ENCODE peak calls at places on chromosomes 1 and 21, in four cellular contexts. R, Z, W and G are unnamed samples. For H3K9me3, the result is how much of the 10 kb centered on the place peaks cover.

GRCh38 chr1:24374891-24375786 is 38.4 kb downstream of the STPG1 start:
- DNase-seq in R (no peak), Z (no peak), W (no peak), G (no peak)

GRCh38 chr1:109630081-109630880 is 10.6 kb downstream of the AMPD2 start:
- DNase-seq in R (no peak), Z (peak), W (no peak), G (peak)

GRCh38 chr1:246748867-246749266 is 24.7 kb downstream of the SCCPDH start:
- DNase-seq in R (no peak), Z (no peak), W (no peak), G (no peak)

GRCh38 chr1:179083533-179083932 is 1.7 kb downstream of the TOR3A start:
- DNase-seq in R (no peak), Z (no peak), W (no peak), G (no peak)

GRCh38 chr1:1732381-1732780 is 8.2 kb upstream of the CDK11A start:
- DNase-seq in R (no peak), Z (no peak), W (no peak), G (no peak)

GRCh38 chr1:42784946-42785693 is at the start of gene TMEM269:
- DNase-seq in R (peak), Z (peak), W (no peak), G (peak)

GRCh38 chr1:181508486-181509165 is 25.3 kb downstream of the CACNA1E start:
- DNase-seq in R (no peak), Z (no peak), W (no peak), G (no peak)

GRCh38 chr1:217462159-217462558 is 168.7 kb downstream of the GPATCH2 start:
- DNase-seq in R (no peak), Z (no peak), W (no peak), G (no peak)

GRCh38 chr1:159935719-159936283 is 9.6 kb downstream of the IGSF9 start:
- DNase-seq in R (no peak), Z (no peak), W (no peak), G (no peak)

GRCh38 chr1:157181258-157181657 is 43.1 kb upstream of the ETV3 start:
- DNase-seq in R (no peak), Z (peak), W (no peak), G (no peak)

GRCh38 chr1:114024049-114024448 is 44.8 kb downstream of the OLFML3 start:
- DNase-seq in R (peak), Z (no peak), W (peak), G (no peak)

GRCh38 chr1:113905435-113905861 is 322 bp downstream of the DCLRE1B start:
- DNase-seq in R (peak), Z (no peak), W (no peak), G (no peak)

GRCh38 chr1:172976222-172977041 is 74.3 kb downstream of the TNFSF18 start:
- DNase-seq in R (no peak), Z (no peak), W (no peak), G (no peak)

GRCh38 chr1:20726932-20727745 is 5.4 kb downstream of the SH2D5 start:
- DNase-seq in R (peak), Z (no peak), W (no peak), G (no peak)

GRCh38 chr1:183604048-183604808 is 14.0 kb upstream of the NCF2 start:
- DNase-seq in R (no peak), Z (no peak), W (no peak), G (no peak)

GRCh38 chr1:208351838-208352237 is 107.7 kb upstream of the PLXNA2 start:
- DNase-seq in R (no peak), Z (no peak), W (no peak), G (no peak)

GRCh38 chr21:41411449-41412089 is 14.5 kb upstream of the MX1 start:
- DNase-seq in R (no peak), Z (no peak), W (no peak), G (no peak)

GRCh38 chr1:19926296-19927129 is 3.1 kb upstream of the PLA2G2E start:
- DNase-seq in R (no peak), Z (no peak), W (no peak), G (no peak)

DNA sequence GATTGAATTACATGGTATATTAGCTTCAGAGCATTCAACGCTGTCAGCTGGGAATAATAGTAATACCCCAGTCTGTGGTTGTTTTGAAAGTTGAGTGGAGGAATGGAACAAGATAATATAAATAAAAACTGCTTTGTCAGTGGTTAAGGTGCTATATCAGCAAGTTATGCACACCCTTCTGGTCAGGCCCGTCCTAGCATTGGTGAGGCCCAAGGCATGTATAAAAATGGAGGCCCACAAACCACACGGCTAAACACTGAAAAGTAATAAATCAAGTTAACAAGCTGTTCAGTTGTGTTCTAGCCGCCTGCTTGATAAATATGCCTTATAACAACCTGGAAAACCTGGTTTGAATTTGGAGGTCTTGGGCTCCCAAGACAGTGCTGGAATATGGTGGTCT is 77.4 kb downstream of the PSMG1 start:
- DNase-seq in R (no peak), Z (no peak), W (no peak), G (no peak)
- TF ChIP-seq CTCF in R (no peak), Z (no peak), W (no peak), G (no peak)

DNA sequence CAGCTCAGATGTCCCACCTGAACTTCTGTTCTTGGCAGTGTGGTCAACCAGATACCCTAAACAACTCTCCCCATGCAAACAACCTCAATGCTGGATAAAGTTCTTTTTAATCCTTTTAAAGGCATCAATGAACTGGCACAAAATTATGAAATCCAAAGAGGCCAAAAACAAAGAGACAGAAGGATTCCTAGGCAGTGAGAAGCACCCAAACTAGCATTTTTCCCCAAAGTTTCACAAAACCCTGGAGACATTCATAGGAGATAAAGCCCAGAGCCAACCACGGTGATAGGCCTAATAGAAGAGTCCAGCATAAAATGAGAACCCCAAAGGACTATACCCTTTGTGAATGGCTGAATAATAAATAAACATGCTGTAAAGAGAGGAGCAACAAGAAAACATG is 50.7 kb downstream of the MATN1 start:
- DNase-seq in R (no peak), Z (no peak), W (no peak), G (no peak)
- H3K27ac ChIP-seq in R (no peak), Z (no peak), W (no peak), G (no peak)

DNA sequence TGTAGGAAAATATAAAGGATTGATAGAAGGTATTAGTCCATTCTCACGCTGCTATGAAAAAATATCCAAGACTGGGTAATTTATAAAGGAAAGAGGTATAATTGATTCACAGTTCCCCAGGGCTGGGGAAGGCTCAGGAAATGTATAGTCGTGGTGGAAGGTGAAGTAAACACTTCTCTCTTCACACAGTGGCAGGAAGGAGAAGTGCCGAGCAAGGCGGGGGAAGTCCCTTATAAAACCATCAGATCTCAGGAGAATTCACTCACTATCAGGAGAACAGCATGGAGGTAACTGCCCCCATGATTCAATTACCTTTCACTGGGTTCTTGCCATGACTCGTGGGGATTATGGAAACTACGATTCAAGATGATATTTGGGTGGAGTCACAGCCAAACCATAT is 1806.0 kb downstream of the MRPL39 start:
- DNase-seq in R (no peak), Z (no peak), W (no peak), G (no peak)
- H3K9me3 ChIP-seq in R (under half), Z (under half), W (under half), G (under half)

GRCh38 chr21:46095106-46095719 is 2.7 kb upstream of the COL6A2 start:
- DNase-seq in R (peak), Z (no peak), W (no peak), G (no peak)
- TF ChIP-seq CTCF in R (no peak), Z (no peak), W (no peak), G (no peak)

DNA sequence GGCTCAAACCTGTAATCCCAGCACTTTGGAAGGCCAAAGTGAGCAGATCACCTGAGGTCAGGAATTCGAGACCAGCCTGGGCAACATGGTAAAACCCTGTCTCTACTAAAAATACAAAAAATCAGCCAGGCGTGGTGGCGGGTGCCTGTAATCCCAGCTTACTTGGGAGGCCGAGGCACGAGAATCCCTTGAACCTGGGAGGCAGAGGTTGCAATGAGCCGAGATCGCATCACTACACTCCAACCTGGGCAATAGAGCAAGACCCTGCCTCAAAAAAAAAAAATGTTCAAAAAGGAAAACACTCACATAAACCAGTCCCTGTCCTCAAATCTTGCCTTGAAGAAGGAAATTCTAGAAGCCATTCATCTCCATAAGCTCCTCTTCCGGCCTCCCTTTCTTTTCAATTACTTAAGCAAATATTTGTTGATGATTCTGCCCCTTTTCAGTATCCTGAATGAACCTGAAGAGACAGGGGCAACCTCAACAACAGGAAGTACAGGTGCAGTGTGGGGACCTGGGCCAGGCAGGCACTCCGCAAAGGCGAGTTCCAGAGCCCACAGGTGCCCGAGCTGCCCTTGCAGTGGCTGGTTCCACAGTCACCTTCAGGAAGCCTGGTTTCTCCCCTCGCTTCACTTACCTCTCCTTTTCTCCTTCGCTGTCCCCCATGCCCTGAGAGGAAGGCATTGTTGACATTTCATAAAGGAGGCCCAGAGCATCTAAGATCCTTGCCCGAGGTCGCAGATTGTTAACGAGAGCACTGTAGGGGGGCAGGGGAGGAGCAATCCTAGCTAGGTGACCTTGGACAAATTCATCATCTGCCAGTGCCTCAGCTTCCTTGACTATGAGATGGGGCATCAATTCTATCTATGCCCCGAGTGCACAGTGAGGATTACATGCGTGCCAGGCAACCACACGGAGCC is 8.9 kb upstream of the LEFTY1 start:
- DNase-seq in R (no peak), Z (no peak), W (no peak), G (peak)
- H3K27ac ChIP-seq in R (no peak), Z (no peak), W (no peak), G (peak)

DNA sequence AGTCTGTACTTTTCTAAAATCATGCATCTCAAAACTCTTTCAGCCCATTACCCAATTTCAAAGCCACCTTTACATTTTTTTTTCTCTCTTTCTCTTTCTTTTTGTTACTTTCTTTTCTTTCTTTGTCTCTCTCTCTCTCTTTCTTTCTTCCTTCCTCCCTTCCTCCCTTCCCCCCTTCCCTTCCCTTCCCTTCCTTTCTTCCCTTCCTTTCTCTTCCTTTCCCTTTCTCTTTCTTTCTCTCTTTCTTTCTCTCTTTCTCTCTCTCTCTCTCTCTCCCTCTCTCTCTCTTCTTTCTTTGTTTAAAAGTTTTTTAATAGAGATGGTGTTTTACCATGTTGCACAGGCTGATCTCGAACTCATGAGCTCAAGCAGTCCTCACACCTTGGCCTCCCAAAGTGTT is 11.5 kb downstream of the ZMYM4 start:
- DNase-seq in R (no peak), Z (no peak), W (no peak), G (no peak)
- H3K9me3 ChIP-seq in R (under half), Z (under half), W (under half), G (under half)

GRCh38 chr1:80441664-80442063 is 1359.1 kb upstream of the ADGRL2 start:
- DNase-seq in R (no peak), Z (no peak), W (no peak), G (no peak)
- TF ChIP-seq CTCF in R (no peak), Z (no peak), W (no peak), G (no peak)

DNA sequence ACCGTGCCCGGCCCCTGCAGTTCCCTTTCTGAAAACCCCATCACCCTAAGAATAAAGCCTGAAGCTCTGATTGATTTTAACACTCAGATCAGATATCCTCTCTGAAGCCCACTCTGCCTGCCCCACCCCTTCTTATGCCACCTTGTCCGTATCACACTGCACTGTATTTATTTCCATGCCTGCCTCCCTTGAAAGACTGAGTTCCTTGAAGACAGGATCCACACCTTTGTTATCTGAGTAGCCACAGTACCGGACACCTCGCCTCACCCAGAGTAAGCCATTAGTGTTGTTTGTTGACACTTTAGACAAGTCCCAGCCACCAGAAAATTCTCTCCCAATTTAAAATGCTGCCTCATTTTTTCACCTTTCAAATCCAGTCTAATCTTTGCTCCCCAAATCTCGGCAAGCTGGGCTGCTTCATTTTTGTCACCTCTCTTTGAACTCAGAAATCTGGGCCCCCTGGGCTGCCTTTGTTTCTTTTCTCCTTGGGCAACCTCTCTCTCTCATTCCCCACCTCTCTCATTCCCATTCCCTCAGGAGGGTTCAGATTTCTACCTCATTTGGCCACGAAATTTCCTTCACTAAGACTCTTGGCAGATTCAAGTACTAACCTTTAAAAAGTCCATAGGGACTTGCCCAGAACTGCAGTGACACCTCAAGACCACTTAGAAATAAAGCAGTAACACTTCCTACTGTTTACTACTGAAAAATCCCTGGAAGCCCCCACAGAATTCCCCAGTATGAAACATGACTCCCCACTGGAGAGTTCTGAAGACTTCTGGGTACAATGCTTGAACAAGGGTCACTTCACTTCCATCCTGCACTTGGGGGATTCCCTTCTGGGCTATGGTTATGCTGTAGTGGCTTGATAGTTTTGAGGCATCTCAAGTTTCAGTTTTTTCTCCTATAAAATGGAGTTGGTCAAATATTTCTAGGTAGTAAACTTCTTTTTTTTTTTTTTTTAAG is 8.7 kb upstream of the PPP1R15B start:
- DNase-seq in R (no peak), Z (no peak), W (no peak), G (no peak)
- H3K27ac ChIP-seq in R (no peak), Z (no peak), W (peak), G (no peak)

GRCh38 chr1:230123280-230124186 is 56.5 kb downstream of the GALNT2 start:
- DNase-seq in R (no peak), Z (no peak), W (no peak), G (no peak)

GRCh38 chr1:230120949-230121381 is 53.9 kb downstream of the GALNT2 start:
- DNase-seq in R (no peak), Z (peak), W (no peak), G (no peak)

GRCh38 chr1:230124187-230125128 is 57.4 kb downstream of the GALNT2 start:
- DNase-seq in R (no peak), Z (no peak), W (no peak), G (no peak)

GRCh38 chr1:230121950-230122349 is 54.9 kb downstream of the GALNT2 start:
- DNase-seq in R (no peak), Z (no peak), W (no peak), G (no peak)

DNA sequence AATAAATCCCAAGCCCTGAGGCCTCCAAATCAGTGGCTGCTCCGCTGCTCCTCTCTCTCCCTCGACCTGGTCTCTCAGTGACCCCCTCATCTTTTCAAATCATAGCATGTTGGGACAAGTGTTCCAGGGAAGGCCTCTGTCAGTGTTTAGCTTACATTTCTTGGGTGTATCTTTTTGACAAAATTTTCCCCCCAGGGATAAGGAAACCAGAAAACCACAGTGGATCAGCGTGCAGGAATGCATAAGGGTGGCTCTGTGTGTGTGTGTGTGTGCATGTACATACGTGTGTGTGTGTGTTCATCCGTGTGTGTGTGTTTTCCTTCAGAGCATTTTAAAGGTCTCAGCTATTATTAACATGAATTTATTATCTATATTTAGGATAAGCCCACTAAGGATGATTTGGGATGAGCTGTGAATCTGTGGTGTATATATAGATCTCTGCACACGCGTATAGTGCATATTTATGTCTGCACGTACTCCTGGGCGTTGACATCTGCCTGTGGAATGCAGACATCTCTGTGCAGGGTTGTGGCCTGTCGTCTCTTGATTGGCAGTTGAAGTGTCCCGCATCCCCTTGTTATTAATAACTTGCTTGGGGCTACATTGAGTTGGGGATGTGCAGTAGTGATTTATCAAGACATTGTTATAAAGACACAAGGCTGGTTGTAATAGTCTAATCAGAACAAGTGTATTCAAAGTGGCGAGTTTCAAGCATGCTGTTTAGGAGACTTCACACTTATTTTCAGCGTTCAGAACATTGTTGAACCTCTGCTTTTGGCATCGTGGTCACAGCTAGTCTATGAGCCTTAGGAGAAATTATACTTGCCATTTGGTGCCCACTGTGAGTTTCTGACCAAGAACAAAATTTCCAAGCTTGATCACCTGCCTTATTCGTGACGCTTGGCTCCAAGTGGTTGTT is 55.6 kb downstream of the GALNT2 start:
- DNase-seq in R (no peak), Z (no peak), W (no peak), G (no peak)
- H3K9me3 ChIP-seq in R (under half), Z (under half), W (under half), G (under half)

DNA sequence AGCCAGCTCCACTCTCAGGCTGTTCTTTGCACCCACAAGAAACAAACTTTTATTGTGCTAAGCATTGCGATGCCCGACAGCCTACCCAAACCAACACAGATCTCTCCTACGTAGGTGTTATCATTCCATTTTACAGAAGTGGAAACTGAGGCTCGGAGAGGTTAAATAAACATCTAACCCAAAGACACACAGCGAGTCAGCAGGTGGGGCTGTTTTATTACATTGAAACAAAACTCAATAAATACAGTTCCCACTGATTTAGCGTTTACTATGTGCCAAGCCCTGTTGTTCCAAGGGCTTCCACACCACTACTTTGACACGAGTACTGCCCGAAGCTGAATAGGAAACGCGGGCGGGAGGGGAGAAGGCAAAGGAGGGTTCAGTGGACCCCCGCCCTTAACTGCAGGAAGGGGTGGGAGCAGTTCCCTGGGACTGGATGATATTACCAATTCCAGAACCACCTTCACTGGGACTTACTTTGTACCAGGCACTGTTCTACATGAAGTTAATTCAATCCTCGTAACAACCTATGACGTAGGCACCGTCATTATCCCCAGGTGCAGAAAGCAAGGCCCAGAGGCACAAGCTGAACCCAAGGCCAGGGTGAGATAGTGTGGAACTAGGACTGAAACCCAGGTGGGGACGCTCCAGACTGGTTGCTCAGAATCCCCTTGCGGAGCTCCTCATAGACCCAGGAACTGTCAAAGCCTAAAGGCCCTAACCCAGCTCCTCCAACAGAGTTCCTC is 19.3 kb upstream of the ALDH4A1 start:
- DNase-seq in R (no peak), Z (no peak), W (no peak), G (no peak)
- TF ChIP-seq CTCF in R (no peak), Z (no peak), W (no peak), G (no peak)